ENCODE peak calls at places on chromosome 19, in eight cellular contexts. E is DMS79 treated with DMSO at 0.1 percent for 48 hours; J is pancreas; Z is lower lobe of right lung; O is stimulated activated CD8-positive, alpha-beta memory T cell treated with anti-CD3 and anti-CD28 coated beads, Interleukin-7, amount 100 ng/mL, for 24 hours; F is EH; V is amniotic stem cell; Q is GM20000. B is an unnamed sample.
A peak's percentile ranks its signal among the peaks of the same experiment; 100 is the strongest.

GRCh38 chr19:11288349-11288748 is 7.6 kb upstream of the TSPAN16 start:
- DNase-seq in E (no peak), J (no peak), Z (no peak), O (no peak), F (peak; percentile 33), V (no peak), Q (no peak), B (peak; percentile 62)

GRCh38 chr19:19033176-19033425 is 216 bp downstream of the SUGP2 start:
- DNase-seq in E (no peak), J (no peak), Z (no peak), O (no peak), F (no peak), V (no peak), Q (no peak), B (no peak)

GRCh38 chr19:47093254-47093653 is 20.3 kb downstream of the ZC3H4 start:
- DNase-seq in E (no peak), J (no peak), Z (no peak), O (no peak), F (no peak), V (no peak), Q (peak; percentile 35), B (no peak)

GRCh38 chr19:33872445-33873320 is 76.0 kb downstream of the KCTD15 start:
- DNase-seq in E (no peak), J (no peak), Z (no peak), O (no peak), F (peak; percentile 54), V (no peak), Q (no peak), B (no peak)

GRCh38 chr19:4675346-4675745 is 5.2 kb upstream of the MYDGF start:
- DNase-seq in E (no peak), J (no peak), Z (no peak), O (no peak), F (no peak), V (no peak), Q (no peak), B (no peak)

GRCh38 chr19:15780595-15781418 is 6.7 kb upstream of the OR10H5 start:
- DNase-seq in E (peak; percentile 8), J (no peak), Z (no peak), O (no peak), F (no peak), V (no peak), Q (no peak), B (no peak)

GRCh38 chr19:22831211-22831610 is 880 bp upstream of the ZNF723 start:
- DNase-seq in E (no peak), J (no peak), Z (no peak), O (no peak), F (no peak), V (no peak), Q (no peak), B (no peak)

GRCh38 chr19:1658446-1659433 is 6.3 kb upstream of the TCF3 start:
- DNase-seq in E (no peak), J (peak; percentile 18), Z (no peak), O (no peak), F (no peak), V (no peak), Q (no peak), B (no peak)

GRCh38 chr19:58572818-58573657 is at the start of gene MZF1:
- DNase-seq in E (no peak), J (peak; percentile 100), Z (peak; percentile 100), O (peak; percentile 99), F (peak; percentile 100), V (no peak), Q (peak; percentile 96), B (peak; percentile 100)

GRCh38 chr19:5677597-5677996 is 2.7 kb downstream of the MICOS13 start:
- DNase-seq in E (no peak), J (no peak), Z (no peak), O (no peak), F (no peak), V (no peak), Q (no peak), B (no peak)

GRCh38 chr19:19610376-19611240 is 7.9 kb downstream of the PBX4 start:
- DNase-seq in E (no peak), J (no peak), Z (no peak), O (no peak), F (no peak), V (no peak), Q (no peak), B (no peak)

GRCh38 chr19:50779504-50780457 is 9.5 kb downstream of the GPR32 start:
- DNase-seq in E (no peak), J (no peak), Z (no peak), O (no peak), F (no peak), V (no peak), Q (no peak), B (no peak)

GRCh38 chr19:6734096-6734696 is 3.2 kb downstream of the GPR108 start:
- DNase-seq in E (no peak), J (no peak), Z (peak; percentile 42), O (no peak), F (no peak), V (no peak), Q (no peak), B (peak; percentile 86)

GRCh38 chr19:50313812-50314536 is 15.2 kb downstream of the KCNC3 start:
- DNase-seq in E (peak; percentile 13), J (no peak), Z (no peak), O (no peak), F (no peak), V (no peak), Q (no peak), B (no peak)

GRCh38 chr19:54418030-54418929 is 3.0 kb downstream of the TTYH1 start:
- DNase-seq in E (no peak), J (no peak), Z (no peak), O (no peak), F (peak; percentile 71), V (no peak), Q (peak; percentile 84), B (no peak)

GRCh38 chr19:11096210-11096841 is 7.1 kb downstream of the LDLR start:
- DNase-seq in E (no peak), J (no peak), Z (no peak), O (no peak), F (peak; percentile 75), V (no peak), Q (peak; percentile 65), B (peak; percentile 74)

GRCh38 chr19:31232220-31232619 is 117.0 kb downstream of the TSHZ3 start:
- DNase-seq in E (no peak), J (no peak), Z (no peak), O (no peak), F (peak; percentile 24), V (no peak), Q (no peak), B (no peak)

GRCh38 chr19:17063412-17063811 is 11.8 kb downstream of the HAUS8 start:
- DNase-seq in E (no peak), J (no peak), Z (no peak), O (no peak), F (no peak), V (no peak), Q (no peak), B (no peak)

GRCh38 chr19:41479757-41480191 is 36.8 kb downstream of the ERICH4 start:
- DNase-seq in E (no peak), J (peak; percentile 21), Z (no peak), O (no peak), F (no peak), V (no peak), Q (no peak), B (peak; percentile 97)

GRCh38 chr19:13972368-13973155 is 20.3 kb downstream of the DCAF15 start:
- DNase-seq in E (no peak), J (no peak), Z (no peak), O (no peak), F (no peak), V (no peak), Q (no peak), B (no peak)

GRCh38 chr19:30596813-30597399 is 224.7 kb downstream of the ZNF536 start:
- DNase-seq in E (no peak), J (no peak), Z (no peak), O (no peak), F (no peak), V (no peak), Q (no peak), B (no peak)

GRCh38 chr19:54100560-54100959 is at the start of gene OSCAR:
- DNase-seq in E (no peak), J (peak; percentile 17), Z (peak; percentile 66), O (no peak), F (peak; percentile 11), V (no peak), Q (no peak), B (no peak)

GRCh38 chr19:10421240-10421948 is 1.1 kb downstream of the PDE4A start:
- DNase-seq in E (no peak), J (no peak), Z (no peak), O (no peak), F (no peak), V (no peak), Q (peak; percentile 55), B (no peak)

GRCh38 chr19:57227461-57227860 is 3.4 kb upstream of the AURKC start:
- DNase-seq in E (no peak), J (no peak), Z (no peak), O (no peak), F (no peak), V (no peak), Q (no peak), B (no peak)

GRCh38 chr19:7869910-7870511 is 4.2 kb downstream of the PRR36 start:
- DNase-seq in E (no peak), J (peak; percentile 72), Z (peak; percentile 70), O (no peak), F (peak; percentile 56), V (no peak), Q (no peak), B (peak; percentile 43)

GRCh38 chr19:23461120-23461519 is 65.8 kb upstream of the ZNF91 start:
- DNase-seq in E (no peak), J (no peak), Z (no peak), O (no peak), F (no peak), V (no peak), Q (no peak), B (no peak)